ENCODE peak calls at places on chromosomes 5 and 9, in nine cellular contexts. T is ELF-1; N is NCI-H69; K is activated CD4-positive, alpha-beta T cell treated with anti-CD3 and anti-CD28 coated beads for 24 hours; I is NCI-H1694; A is GM23338; D is fibroblast of mammary gland; P is right cardiac atrium; R is stimulated activated naive CD4-positive, alpha-beta T cell. O is an unnamed sample.

GRCh38 chr9:25964239-25964638 is 286.0 kb upstream of the TUSC1 start:
- DNase-seq in D (peak), A (peak), I (peak), K (no peak), T (peak), N (peak), P (no peak), R (no peak), O (peak)

GRCh38 chr5:135253601-135254165 is 145.3 kb downstream of the MACROH2A1 start:
- DNase-seq in A (no peak), R (no peak), T (no peak), D (no peak), P (no peak), K (no peak), I (no peak), N (no peak), O (no peak)

GRCh38 chr9:136053757-136054142 is 41.3 kb downstream of the NACC2 start:
- DNase-seq in T (no peak), A (no peak), P (no peak), D (no peak), R (no peak), K (no peak), I (no peak), N (no peak), O (no peak)

GRCh38 chr5:56893251-56893951 is 16.0 kb upstream of the SETD9 start:
- DNase-seq in T (no peak), D (no peak), A (no peak), R (no peak), I (no peak), N (no peak), K (no peak), P (no peak), O (no peak)

GRCh38 chr5:54514269-54514668 is 3.3 kb upstream of the SNX18 start:
- DNase-seq in K (no peak), N (peak), P (no peak), D (peak), A (peak), R (no peak), I (no peak), T (peak), O (no peak)

GRCh38 chr5:41722359-41722950 is 147.8 kb downstream of the OXCT1 start:
- DNase-seq in D (peak), A (peak), P (no peak), R (no peak), N (peak), I (no peak), K (no peak), T (peak), O (no peak)

GRCh38 chr9:74463825-74464224 is 33.3 kb upstream of the RORB start:
- DNase-seq in P (no peak), K (no peak), D (no peak), N (no peak), I (no peak), T (no peak), R (no peak), A (no peak), O (no peak)

GRCh38 chr9:123406691-123407536 is 50.9 kb downstream of the CRB2 start:
- DNase-seq in P (no peak), K (no peak), I (peak), N (peak), T (peak), D (peak), A (no peak), R (no peak), O (no peak)

GRCh38 chr5:107812570-107813141 is 141.9 kb upstream of the EFNA5 start:
- DNase-seq in K (no peak), R (no peak), A (no peak), D (peak), I (no peak), N (no peak), T (no peak), P (peak), O (peak)

GRCh38 chr5:135560858-135561257 is 17.9 kb downstream of the CXCL14 start:
- DNase-seq in N (peak), P (peak), T (peak), D (peak), I (peak), K (peak), R (peak), A (peak), O (peak)

O was measured in amniotic stem cell.